ENCODE peak calls at places on chromosomes 16 and 17, in five cellular contexts. One of them, this sample, is unnamed. For H3K4me1, the result is how much of the 10 kb centered on the place peaks cover.

GRCh38 chr17:63537991-63538692 is 12.1 kb upstream of the DCAF7 start:
- DNase-seq in left ventricle myocardium inferior: no peak
- DNase-seq in IMR-90: no peak
- DNase-seq in psoas muscle: no peak
- DNase-seq in PC-9: no peak
- DNase-seq in this sample: peak

GRCh38 chr16:4892356-4893102 is 44.4 kb downstream of the PPL start:
- DNase-seq in left ventricle myocardium inferior: peak
- DNase-seq in IMR-90: peak
- DNase-seq in psoas muscle: no peak
- DNase-seq in PC-9: no peak
- DNase-seq in this sample: peak

GRCh38 chr16:82016268-82016667 is 5.0 kb upstream of the SDR42E1 start:
- DNase-seq in left ventricle myocardium inferior: no peak
- DNase-seq in IMR-90: peak
- DNase-seq in psoas muscle: no peak
- DNase-seq in PC-9: no peak
- DNase-seq in this sample: no peak

GRCh38 chr16:53421248-53421647 is 13.0 kb upstream of the RBL2 start:
- DNase-seq in left ventricle myocardium inferior: no peak
- DNase-seq in IMR-90: no peak
- DNase-seq in psoas muscle: no peak
- DNase-seq in PC-9: no peak
- DNase-seq in this sample: peak

GRCh38 chr17:77291591-77292386 is 151.0 kb downstream of the SEC14L1 start:
- DNase-seq in left ventricle myocardium inferior: no peak
- DNase-seq in IMR-90: no peak
- DNase-seq in psoas muscle: no peak
- DNase-seq in PC-9: no peak
- DNase-seq in this sample: no peak

GRCh38 chr16:30490210-30490609 is 17.7 kb downstream of the ITGAL start:
- DNase-seq in left ventricle myocardium inferior: no peak
- DNase-seq in IMR-90: no peak
- DNase-seq in psoas muscle: no peak
- DNase-seq in PC-9: peak
- DNase-seq in this sample: no peak

GRCh38 chr16:30416624-30417298 is 9.4 kb downstream of the ZNF771 start:
- DNase-seq in left ventricle myocardium inferior: no peak
- DNase-seq in IMR-90: no peak
- DNase-seq in psoas muscle: no peak
- DNase-seq in PC-9: no peak
- DNase-seq in this sample: no peak

GRCh38 chr17:5499790-5500189 is 13.4 kb downstream of the MIS12 start:
- DNase-seq in left ventricle myocardium inferior: no peak
- DNase-seq in IMR-90: no peak
- DNase-seq in psoas muscle: no peak
- DNase-seq in PC-9: no peak
- DNase-seq in this sample: no peak

GRCh38 chr17:81998222-81998621 is 20.8 kb downstream of the ASPSCR1 start:
- DNase-seq in left ventricle myocardium inferior: no peak
- DNase-seq in IMR-90: no peak
- DNase-seq in psoas muscle: no peak
- DNase-seq in PC-9: no peak
- DNase-seq in this sample: no peak

GRCh38 chr16:49742428-49743205 is 113.3 kb downstream of the ZNF423 start:
- DNase-seq in left ventricle myocardium inferior: no peak
- DNase-seq in IMR-90: no peak
- DNase-seq in psoas muscle: no peak
- DNase-seq in PC-9: no peak
- DNase-seq in this sample: no peak

GRCh38 chr17:76394166-76394565 is 9.8 kb downstream of the SPHK1 start:
- DNase-seq in left ventricle myocardium inferior: no peak
- DNase-seq in IMR-90: no peak
- DNase-seq in psoas muscle: no peak
- DNase-seq in PC-9: peak
- DNase-seq in this sample: peak

GRCh38 chr17:47072881-47073280 is 93.8 kb upstream of the RPRML start:
- DNase-seq in left ventricle myocardium inferior: no peak
- DNase-seq in IMR-90: peak
- DNase-seq in psoas muscle: no peak
- DNase-seq in PC-9: no peak
- DNase-seq in this sample: no peak

GRCh38 chr17:79993390-79994221 is 42.1 kb downstream of the TBC1D16 start:
- DNase-seq in left ventricle myocardium inferior: peak
- DNase-seq in IMR-90: peak
- DNase-seq in psoas muscle: peak
- DNase-seq in PC-9: peak
- DNase-seq in this sample: peak

GRCh38 chr17:82023447-82024241 is 539 bp downstream of the LRRC45 start:
- DNase-seq in left ventricle myocardium inferior: no peak
- DNase-seq in IMR-90: peak
- DNase-seq in psoas muscle: no peak
- DNase-seq in PC-9: peak
- DNase-seq in this sample: no peak

GRCh38 chr17:147796-148740 is 10.7 kb downstream of the SCGB1C2 start:
- DNase-seq in left ventricle myocardium inferior: peak
- DNase-seq in IMR-90: no peak
- DNase-seq in psoas muscle: peak
- DNase-seq in PC-9: no peak
- DNase-seq in this sample: peak

GRCh38 chr17:4368341-4368740 is 1.9 kb upstream of the UBE2G1 start:
- DNase-seq in left ventricle myocardium inferior: no peak
- DNase-seq in IMR-90: no peak
- DNase-seq in psoas muscle: no peak
- DNase-seq in PC-9: no peak
- DNase-seq in this sample: no peak

GRCh38 chr16:3143598-3144330 is 8.9 kb downstream of the ZNF213 start:
- DNase-seq in left ventricle myocardium inferior: peak
- DNase-seq in IMR-90: no peak
- DNase-seq in psoas muscle: peak
- DNase-seq in PC-9: no peak
- DNase-seq in this sample: peak

GRCh38 chr17:39551879-39552278 is 55.8 kb downstream of the NEUROD2 start:
- DNase-seq in left ventricle myocardium inferior: no peak
- DNase-seq in IMR-90: peak
- DNase-seq in psoas muscle: no peak
- DNase-seq in PC-9: no peak
- DNase-seq in this sample: no peak

GRCh38 chr16:10383626-10384025 is 2.2 kb upstream of the ATF7IP2 start:
- DNase-seq in left ventricle myocardium inferior: no peak
- DNase-seq in IMR-90: no peak
- DNase-seq in psoas muscle: no peak
- DNase-seq in PC-9: no peak
- DNase-seq in this sample: no peak

GRCh38 chr17:58436805-58437239 is 19.5 kb upstream of the RNF43 start:
- DNase-seq in left ventricle myocardium inferior: no peak
- DNase-seq in IMR-90: no peak
- DNase-seq in psoas muscle: no peak
- DNase-seq in PC-9: no peak
- DNase-seq in this sample: no peak

GRCh38 chr17:19716108-19717030 is at the start of gene SLC47A2:
- DNase-seq in left ventricle myocardium inferior: no peak
- DNase-seq in IMR-90: no peak
- DNase-seq in psoas muscle: no peak
- DNase-seq in PC-9: peak
- DNase-seq in this sample: peak

GRCh38 chr16:13953501-13953900 is 33.5 kb downstream of the ERCC4 start:
- DNase-seq in left ventricle myocardium inferior: no peak
- DNase-seq in IMR-90: no peak
- DNase-seq in psoas muscle: no peak
- DNase-seq in PC-9: no peak
- DNase-seq in this sample: no peak

GRCh38 chr16:48014349-48015135 is 141.3 kb downstream of the ABCC12 start:
- DNase-seq in left ventricle myocardium inferior: no peak
- DNase-seq in IMR-90: peak
- DNase-seq in psoas muscle: no peak
- DNase-seq in PC-9: peak
- DNase-seq in this sample: no peak

GRCh38 chr17:60971515-60972369 is 294.1 kb downstream of the BCAS3 start:
- DNase-seq in left ventricle myocardium inferior: no peak
- DNase-seq in IMR-90: peak
- DNase-seq in psoas muscle: no peak
- DNase-seq in PC-9: peak
- DNase-seq in this sample: no peak

GRCh38 chr16:62545039-62545438 is 508.8 kb upstream of the CDH8 start:
- DNase-seq in left ventricle myocardium inferior: no peak
- DNase-seq in IMR-90: no peak
- DNase-seq in psoas muscle: no peak
- DNase-seq in PC-9: no peak
- DNase-seq in this sample: no peak

GRCh38 chr17:13202835-13203234 is 185.0 kb upstream of the ELAC2 start:
- DNase-seq in left ventricle myocardium inferior: no peak
- DNase-seq in IMR-90: no peak
- DNase-seq in psoas muscle: no peak
- DNase-seq in PC-9: no peak
- DNase-seq in this sample: no peak

GRCh38 chr17:76528528-76529223 is 8.8 kb downstream of the CYGB start:
- DNase-seq in left ventricle myocardium inferior: peak
- DNase-seq in IMR-90: peak
- DNase-seq in psoas muscle: no peak
- DNase-seq in PC-9: no peak
- DNase-seq in this sample: no peak

DNA sequence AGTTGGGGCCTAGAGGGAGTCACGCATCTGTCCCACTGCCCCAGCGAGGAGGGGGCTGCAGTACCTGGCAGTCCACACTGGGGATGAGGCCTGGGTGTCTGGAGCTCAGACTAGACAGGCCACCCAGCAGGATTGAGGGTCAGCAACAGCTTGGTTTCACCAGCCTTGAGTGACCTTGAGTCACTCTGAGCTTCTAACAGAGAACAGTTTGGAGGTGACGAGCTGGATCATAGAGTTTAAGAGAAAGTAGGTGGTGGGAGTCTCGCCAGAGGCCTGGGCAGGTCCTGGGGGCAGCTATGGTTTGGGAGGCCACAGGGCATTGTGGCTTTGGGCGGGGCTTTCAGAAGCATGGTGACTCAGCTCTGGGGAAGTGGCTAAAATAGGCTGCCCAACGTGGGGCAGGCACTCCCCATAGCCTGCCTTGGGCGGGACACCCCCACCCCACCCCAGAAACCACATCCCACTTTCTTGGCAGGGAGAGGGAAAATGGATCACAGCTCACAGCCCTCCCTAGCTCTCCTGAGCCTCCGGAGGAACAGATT is 20.5 kb downstream of the CDC42EP4 start:
- DNase-seq in left ventricle myocardium inferior: peak
- DNase-seq in IMR-90: peak
- DNase-seq in psoas muscle: peak
- DNase-seq in PC-9: peak
- DNase-seq in this sample: peak
- H3K4me1 ChIP-seq in left ventricle myocardium inferior: half or more
- H3K4me1 ChIP-seq in IMR-90: under half
- H3K4me1 ChIP-seq in psoas muscle: under half
- H3K4me1 ChIP-seq in PC-9: half or more
- H3K4me1 ChIP-seq in this sample: under half

DNA sequence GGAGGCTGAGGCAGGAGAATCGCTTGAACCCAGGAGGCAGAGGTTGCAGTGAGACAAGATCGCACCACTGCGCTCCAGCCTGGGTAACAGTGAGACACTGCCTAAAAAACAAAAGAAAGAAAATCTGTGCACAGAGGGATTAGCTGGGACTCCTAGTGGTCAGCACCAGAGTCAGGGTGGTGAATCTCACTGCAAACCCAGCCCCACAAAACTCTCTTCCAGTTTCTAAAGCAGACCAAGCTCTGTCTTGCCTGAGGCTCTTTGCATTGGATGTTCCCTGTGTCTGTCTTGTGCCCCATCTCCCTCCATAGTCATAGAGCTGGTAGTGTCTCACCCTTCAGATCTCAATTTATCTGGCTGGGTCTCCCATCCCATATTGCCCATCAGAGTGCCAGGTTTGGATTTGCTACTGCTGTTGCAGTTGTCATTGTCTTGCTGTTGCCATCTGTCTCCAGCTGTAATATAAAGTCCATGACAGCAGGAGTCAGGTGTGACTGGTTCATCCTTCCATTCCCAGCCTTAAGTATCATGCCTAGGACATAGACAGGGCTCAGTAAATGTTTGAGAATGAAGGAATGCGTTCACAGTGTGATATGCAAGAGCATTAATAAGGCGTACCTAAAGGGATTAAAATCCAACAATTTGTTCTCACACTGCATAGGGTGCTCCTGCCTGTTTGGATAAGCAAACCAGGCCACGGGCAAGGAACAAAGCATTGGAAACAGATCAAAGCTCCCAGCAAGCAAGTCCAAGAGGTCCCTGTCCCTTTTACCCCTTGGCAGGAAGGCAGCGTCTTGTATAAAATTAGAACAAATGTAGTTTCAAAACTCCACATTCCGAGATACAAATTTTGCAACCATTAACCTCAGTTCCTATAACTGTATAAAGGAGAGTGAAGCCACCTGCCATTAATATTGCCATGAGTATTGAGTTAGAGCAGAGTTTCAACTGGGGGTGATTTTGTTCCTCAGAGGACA is 614.6 kb upstream of the CDH5 start:
- DNase-seq in left ventricle myocardium inferior: no peak
- DNase-seq in IMR-90: no peak
- DNase-seq in psoas muscle: no peak
- DNase-seq in PC-9: no peak
- DNase-seq in this sample: no peak
- H3K27ac ChIP-seq in left ventricle myocardium inferior: no peak
- H3K27ac ChIP-seq in IMR-90: no peak
- H3K27ac ChIP-seq in psoas muscle: no peak
- H3K27ac ChIP-seq in PC-9: no peak
- H3K27ac ChIP-seq in this sample: no peak

GRCh38 chr16:55494994-55495421 is 13.9 kb upstream of the LPCAT2 start:
- DNase-seq in left ventricle myocardium inferior: no peak
- DNase-seq in IMR-90: peak
- DNase-seq in psoas muscle: no peak
- DNase-seq in PC-9: no peak
- DNase-seq in this sample: no peak
- TF ChIP-seq CTCF in left ventricle myocardium inferior: peak
- TF ChIP-seq CTCF in IMR-90: peak
- TF ChIP-seq CTCF in psoas muscle: peak
- TF ChIP-seq CTCF in PC-9: no peak
- TF ChIP-seq CTCF in this sample: no peak

GRCh38 chr17:75348386-75349012 is 57.0 kb downstream of the GRB2 start:
- DNase-seq in left ventricle myocardium inferior: no peak
- DNase-seq in IMR-90: no peak
- DNase-seq in psoas muscle: no peak
- DNase-seq in PC-9: no peak
- DNase-seq in this sample: no peak
- H3K4me1 ChIP-seq in left ventricle myocardium inferior: half or more
- H3K4me1 ChIP-seq in IMR-90: under half
- H3K4me1 ChIP-seq in psoas muscle: half or more
- H3K4me1 ChIP-seq in PC-9: under half
- H3K4me1 ChIP-seq in this sample: half or more

DNA sequence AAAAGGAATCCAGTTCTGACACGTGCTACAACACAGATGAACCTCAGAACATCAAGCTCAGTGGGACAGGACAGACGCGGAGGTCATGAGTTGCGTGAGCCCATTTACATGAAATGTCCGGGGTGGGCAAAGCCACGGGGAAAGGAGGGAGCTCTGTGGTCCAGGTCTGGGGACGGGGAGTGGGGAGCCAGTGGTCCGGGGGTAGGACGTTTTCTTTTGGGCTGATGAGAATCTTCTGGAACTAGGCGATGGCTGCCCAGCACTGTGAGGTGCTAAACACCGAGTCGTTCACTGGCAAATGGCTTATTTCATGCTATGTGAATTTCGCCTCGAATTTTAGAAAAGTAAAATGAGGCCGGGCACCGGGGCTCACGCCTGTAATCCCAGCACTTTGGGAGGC is 2.6 kb upstream of the LMF1 start:
- DNase-seq in left ventricle myocardium inferior: no peak
- DNase-seq in IMR-90: no peak
- DNase-seq in psoas muscle: no peak
- DNase-seq in PC-9: no peak
- DNase-seq in this sample: no peak
- H3K27ac ChIP-seq in left ventricle myocardium inferior: no peak
- H3K27ac ChIP-seq in IMR-90: no peak
- H3K27ac ChIP-seq in psoas muscle: no peak
- H3K27ac ChIP-seq in PC-9: no peak
- H3K27ac ChIP-seq in this sample: no peak

This sample was measured in left lung.